ENCODE peak calls at places on chromosome 4, in five cellular contexts. Q, D, U, G and N are unnamed samples.

GRCh38 chr4:95877636-95878035 is 37.7 kb downstream of the PDHA2 start:
- DNase-seq in U (no peak), Q (no peak), D (no peak), G (no peak), N (no peak)

GRCh38 chr4:75302648-75303047 is 211.6 kb downstream of the RCHY1 start:
- DNase-seq in U (no peak), D (no peak), Q (no peak), G (no peak), N (no peak)

GRCh38 chr4:168840386-168840763 is 169.7 kb downstream of the CBR4 start:
- DNase-seq in D (no peak), G (no peak), U (no peak), Q (no peak), N (no peak)

GRCh38 chr4:159280442-159281172 is 177.7 kb downstream of the RAPGEF2 start:
- DNase-seq in G (no peak), U (no peak), D (no peak), Q (no peak), N (no peak)

GRCh38 chr4:119521306-119521705 is 107.3 kb downstream of the PDE5A start:
- DNase-seq in G (no peak), D (no peak), U (no peak), Q (no peak), N (no peak)

GRCh38 chr4:152146244-152146643 is 385.4 kb upstream of the GATB start:
- DNase-seq in U (no peak), G (no peak), Q (no peak), D (no peak), N (no peak)

GRCh38 chr4:106609917-106610316 is 241.3 kb upstream of the GIMD1 start:
- DNase-seq in Q (no peak), D (no peak), U (no peak), G (no peak), N (no peak)

GRCh38 chr4:164109517-164109916 is 615.0 kb downstream of the TMA16 start:
- DNase-seq in G (no peak), Q (no peak), D (no peak), U (no peak), N (no peak)

GRCh38 chr4:149932188-149932587 is 116.5 kb upstream of the IQCM start:
- DNase-seq in D (no peak), G (no peak), U (no peak), Q (no peak), N (no peak)

GRCh38 chr4:93495346-93495745 is 333.2 kb upstream of the ATOH1 start:
- DNase-seq in Q (no peak), U (no peak), G (no peak), D (no peak), N (no peak)

GRCh38 chr4:153204247-153205027 is at the start of gene TRIM2:
- DNase-seq in D (no peak), G (peak; percentile 71), U (no peak), Q (no peak), N (no peak)

GRCh38 chr4:118997601-118998000 is 108.9 kb downstream of the SYNPO2 start:
- DNase-seq in D (no peak), G (no peak), Q (no peak), U (no peak), N (no peak)

GRCh38 chr4:101127176-101127790 is 220.0 kb downstream of the PPP3CA start:
- DNase-seq in U (peak; percentile 13), Q (no peak), D (no peak), G (no peak), N (no peak)

GRCh38 chr4:70761276-70761816 is 39.6 kb downstream of the RUFY3 start:
- DNase-seq in U (peak; percentile 34), G (no peak), D (no peak), Q (no peak), N (no peak)

GRCh38 chr4:56730097-56730496 is 49.0 kb upstream of the HOPX start:
- DNase-seq in G (no peak), U (no peak), Q (no peak), D (no peak), N (no peak)

GRCh38 chr4:30839583-30840520 is 119.7 kb downstream of the PCDH7 start:
- DNase-seq in U (no peak), D (no peak), Q (no peak), G (no peak), N (no peak)

GRCh38 chr4:128660361-128660964 is 149.0 kb upstream of the JADE1 start:
- DNase-seq in D (no peak), Q (no peak), G (no peak), U (no peak), N (no peak)

GRCh38 chr4:1195894-1196401 is 23.6 kb upstream of the SPON2 start:
- DNase-seq in D (no peak), Q (no peak), G (peak; percentile 7), U (no peak), N (no peak)

GRCh38 chr4:3186609-3187008 is 62.4 kb upstream of the MSANTD1 start:
- DNase-seq in Q (no peak), U (no peak), G (no peak), D (no peak), N (no peak)

GRCh38 chr4:11073621-11074051 is 355.1 kb downstream of the HS3ST1 start:
- DNase-seq in U (no peak), Q (no peak), G (peak; percentile 7), D (no peak), N (no peak)

GRCh38 chr4:73608677-73609594 is 11.3 kb downstream of the RASSF6 start:
- DNase-seq in U (peak; percentile 45), G (no peak), Q (no peak), D (no peak), N (no peak)

GRCh38 chr4:163679189-163679588 is 184.7 kb downstream of the TMA16 start:
- DNase-seq in G (peak; percentile 20), Q (no peak), D (no peak), U (peak; percentile 53), N (no peak)

GRCh38 chr4:124953059-124953850 is 240.7 kb upstream of the ANKRD50 start:
- DNase-seq in G (no peak), Q (no peak), D (no peak), U (peak; percentile 65), N (no peak)

GRCh38 chr4:185210102-185210981 is 944 bp downstream of the SNX25 start:
- DNase-seq in D (peak; percentile 41), G (peak; percentile 62), Q (peak; percentile 14), U (peak; percentile 64), N (peak; percentile 9)

GRCh38 chr4:156686120-156686519 is 285.5 kb downstream of the PDGFC start:
- DNase-seq in U (peak; percentile 85), G (no peak), Q (no peak), D (no peak), N (no peak)

GRCh38 chr4:177612684-177613083 is 170.4 kb upstream of the AGA start:
- DNase-seq in G (no peak), D (no peak), U (no peak), Q (no peak), N (no peak)